ENCODE peak calls at places on chromosomes 13 and 19, in eight cellular contexts. Y is left lung, W is brain microvascular endothelial cell, K is choroid plexus epithelial cell, J is Peyer's patch, S is MM.1S, Q is ovary, N is ascending aorta. Z is an unnamed sample.
A peak's percentile ranks its signal among the peaks of the same experiment; 100 is the strongest.

GRCh38 chr13:95784891-95785290 is 108.0 kb downstream of the DNAJC3 start:
- DNase-seq in J (no peak), Y (no peak), S (no peak), N (no peak), W (peak; percentile 5), Q (no peak), K (peak; percentile 44), Z (no peak)

GRCh38 chr19:50434525-50434924 is 1.8 kb downstream of the MYBPC2 start:
- DNase-seq in K (peak; percentile 27), Q (no peak), W (no peak), S (no peak), N (no peak), Y (no peak), J (peak; percentile 83), Z (no peak)

GRCh38 chr13:76014618-76015315 is 378.6 kb downstream of the LMO7 start:
- DNase-seq in S (no peak), K (peak; percentile 32), Q (no peak), J (no peak), Y (no peak), W (peak; percentile 54), N (no peak), Z (no peak)

GRCh38 chr13:109671919-109672318 is 114.5 kb downstream of the IRS2 start:
- DNase-seq in Y (no peak), K (no peak), Q (no peak), J (no peak), N (no peak), S (no peak), W (no peak), Z (no peak)

GRCh38 chr19:4389064-4389375 is 11.3 kb downstream of the SH3GL1 start:
- DNase-seq in Q (no peak), W (no peak), J (no peak), S (no peak), Y (no peak), K (no peak), N (no peak), Z (no peak)

GRCh38 chr19:38004505-38005223 is 97.7 kb downstream of the SIPA1L3 start:
- DNase-seq in N (peak; percentile 77), W (peak; percentile 98), S (peak; percentile 32), K (peak; percentile 98), J (peak; percentile 83), Y (peak; percentile 80), Q (peak; percentile 81), Z (peak; percentile 98)

GRCh38 chr19:33477781-33478180 is 43.8 kb downstream of the PEPD start:
- DNase-seq in J (no peak), K (no peak), W (peak; percentile 36), S (no peak), Q (no peak), N (no peak), Y (no peak), Z (no peak)

GRCh38 chr13:67123165-67123564 is 107.0 kb downstream of the PCDH9 start:
- DNase-seq in J (no peak), S (no peak), Q (no peak), W (no peak), N (no peak), Y (no peak), K (no peak), Z (no peak)

GRCh38 chr13:45500492-45501174 is 35.9 kb downstream of the COG3 start:
- DNase-seq in Y (no peak), S (no peak), N (no peak), Q (no peak), K (peak; percentile 93), J (no peak), W (peak; percentile 88), Z (peak; percentile 67)

GRCh38 chr13:86737334-86737932 is 933.7 kb upstream of the SLITRK5 start:
- DNase-seq in J (no peak), Q (no peak), Y (no peak), K (no peak), W (no peak), S (no peak), N (no peak), Z (no peak)
- H3K4me3 ChIP-seq in J (no peak overlapping the region), Q (no peak overlapping the region), Y (no peak overlapping the region), K (no peak overlapping the region), W (no peak overlapping the region), S (no peak overlapping the region), N (no peak overlapping the region), Z (no peak overlapping the region)

DNA sequence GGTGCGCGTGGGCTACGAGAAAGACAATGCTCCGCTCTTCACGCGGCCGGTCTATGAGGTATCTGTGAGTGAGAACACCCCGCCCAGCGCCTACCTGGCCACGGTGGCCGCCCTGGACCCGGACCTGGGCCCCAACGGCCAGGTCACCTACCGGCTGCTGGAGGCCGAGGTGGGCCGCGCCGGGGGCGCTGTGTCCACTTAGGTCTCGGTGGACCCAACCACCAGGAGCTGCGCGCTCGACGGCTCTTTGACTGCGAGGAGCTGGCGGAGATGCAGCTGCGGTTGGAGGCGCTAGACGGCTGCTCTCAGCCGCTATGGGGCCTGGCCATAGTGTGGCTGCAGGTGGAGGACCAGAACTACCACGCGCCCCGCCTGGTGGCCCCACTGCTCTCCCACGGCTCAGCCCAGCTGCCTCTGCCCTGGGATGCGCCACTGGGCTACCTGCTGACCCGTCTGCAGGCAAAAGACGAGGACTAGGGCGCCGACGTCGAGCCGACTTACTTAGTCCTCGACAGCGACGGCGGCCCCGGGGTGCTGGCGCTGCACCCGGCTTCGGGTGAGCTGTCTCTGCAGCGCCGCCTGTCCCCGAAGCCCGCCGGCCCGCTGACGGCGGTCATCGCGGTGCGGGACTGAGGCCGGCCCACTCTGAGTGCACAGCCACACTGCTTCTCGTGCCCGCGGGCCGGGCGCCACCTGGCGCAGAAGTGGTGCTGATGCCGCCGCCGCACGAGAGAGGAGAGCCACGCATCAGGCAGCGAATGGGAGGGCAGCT is 173.0 kb downstream of the OLFM4 start:
- DNase-seq in W (no peak), Q (no peak), S (no peak), Y (no peak), K (peak; percentile 1), J (peak; percentile 42), N (no peak), Z (no peak)
- TF ChIP-seq CTCF in W (no peak), Q (no peak), S (no peak), Y (no peak), K (no peak), J (peak; percentile 24), N (no peak), Z (no peak)

GRCh38 chr13:30466358-30466714 is 600 bp upstream of the HMGB1 start:
- DNase-seq in K (peak; percentile 34), N (no peak), J (no peak), S (peak; percentile 44), Q (no peak), W (peak; percentile 19), Y (no peak), Z (no peak)

GRCh38 chr13:30464496-30465351 is 1.0 kb downstream of the HMGB1 start:
- DNase-seq in W (peak; percentile 60), K (peak; percentile 86), Y (peak; percentile 81), S (peak; percentile 19), N (no peak), Q (peak; percentile 77), J (peak; percentile 88), Z (no peak)

GRCh38 chr13:30465541-30466357 is at the start of gene HMGB1:
- DNase-seq in J (peak; percentile 99), K (peak; percentile 100), Y (peak; percentile 98), S (peak; percentile 94), N (peak; percentile 96), Q (peak; percentile 98), W (peak; percentile 99), Z (peak; percentile 98)

GRCh38 chr13:30463820-30464495 is 1.8 kb downstream of the HMGB1 start:
- DNase-seq in Y (peak; percentile 67), W (peak; percentile 36), K (peak; percentile 71), N (no peak), J (peak; percentile 90), S (peak; percentile 60), Q (peak; percentile 47), Z (no peak)

GRCh38 chr13:30466841-30467252 is 1.1 kb upstream of the HMGB1 start:
- DNase-seq in N (no peak), Q (no peak), J (no peak), K (no peak), Y (no peak), W (no peak), S (peak; percentile 72), Z (no peak)
- H3K4me3 ChIP-seq in N (no peak overlapping the region), Q (no peak overlapping the region), J (no peak overlapping the region), K (no peak overlapping the region), Y (no peak overlapping the region), W (peak overlapping the region; percentile 51), S (peak overlapping the region; percentile 55), Z (peak overlapping the region; percentile 60)

DNA sequence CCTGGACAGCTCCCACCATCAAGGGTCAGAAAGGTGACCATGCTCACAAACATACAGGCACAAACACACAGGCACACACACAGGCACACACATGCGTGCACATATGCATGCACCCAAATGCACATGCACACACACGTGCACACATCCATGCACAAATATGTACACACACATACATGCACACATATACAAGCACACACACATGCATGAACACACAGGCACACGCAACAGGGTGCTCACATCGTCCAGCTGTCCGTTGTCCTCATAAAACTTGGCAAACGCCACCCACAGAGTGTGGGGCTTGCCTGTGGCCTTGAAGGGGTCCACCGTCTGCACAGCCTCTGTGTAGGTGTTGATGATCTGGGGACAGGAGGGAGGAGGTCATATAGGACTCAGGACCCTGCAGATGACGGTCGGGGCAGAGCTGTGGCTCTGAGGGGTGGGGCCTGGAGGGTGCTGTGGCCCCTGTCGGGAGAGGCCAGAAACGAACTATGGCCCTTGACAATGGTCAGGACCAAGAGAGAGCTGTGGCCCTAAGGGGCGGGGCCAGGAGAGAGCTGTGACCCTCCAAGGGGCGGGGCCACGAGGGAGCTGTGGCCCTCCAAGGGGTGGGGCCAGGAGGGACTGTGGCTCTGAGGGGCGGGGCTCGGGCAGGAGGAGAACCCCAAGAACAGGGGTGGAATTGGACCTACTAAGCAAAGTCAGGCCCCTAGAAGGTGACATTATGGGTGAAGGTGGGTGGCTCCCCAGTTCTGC is 6.2 kb downstream of the XAB2 start:
- DNase-seq in J (no peak), K (no peak), S (no peak), W (no peak), N (no peak), Y (no peak), Q (no peak), Z (no peak)
- TF ChIP-seq CTCF in J (no peak), K (no peak), S (no peak), W (no peak), N (no peak), Y (no peak), Q (no peak), Z (no peak)

GRCh38 chr19:5536337-5536894 is 31.3 kb downstream of the TINCR start:
- DNase-seq in N (no peak), W (peak; percentile 25), S (no peak), J (no peak), Y (peak; percentile 43), K (peak; percentile 58), Q (peak; percentile 24), Z (no peak)
- H3K4me3 ChIP-seq in N (peak overlapping the region; percentile 2), W (peak overlapping the region; percentile 22), S (no peak overlapping the region), J (no peak overlapping the region), Y (no peak overlapping the region), K (no peak overlapping the region), Q (no peak overlapping the region), Z (no peak overlapping the region)

GRCh38 chr13:113066746-113067145 is 38.8 kb upstream of the F7 start:
- DNase-seq in J (no peak), W (no peak), N (no peak), Q (no peak), Y (no peak), K (no peak), S (no peak), Z (no peak)
- TF ChIP-seq CTCF in J (no peak), W (no peak), N (no peak), Q (no peak), Y (no peak), K (no peak), S (no peak), Z (no peak)

Z was measured in HFF-Myc.